ENCODE peak calls at places on chromosome 5, in nine cellular contexts. E is heart left ventricle, I is IMR-90, H is transverse colon, Q is A549, P is spleen, V is body of pancreas, W is uterus, D is ovary. J is an unnamed sample.

GRCh38 chr5:57595530-57596098 is 113.0 kb upstream of the ACTBL2 start:
- DNase-seq in E (no peak), I (no peak), H (no peak), Q (no peak), P (no peak), V (no peak), W (no peak), D (no peak), J (no peak)

GRCh38 chr5:37786855-37787254 is 53.0 kb downstream of the GDNF start:
- DNase-seq in E (no peak), I (peak; percentile 85), H (no peak), Q (peak; percentile 24), P (no peak), V (no peak), W (no peak), D (no peak), J (no peak)

GRCh38 chr5:131252824-131253171 is 11.1 kb upstream of the CDC42SE2 start:
- DNase-seq in E (peak; percentile 42), I (no peak), H (peak; percentile 80), Q (no peak), P (peak; percentile 93), V (no peak), W (no peak), D (no peak), J (no peak)

GRCh38 chr5:98865690-98866089 is 63.1 kb downstream of the CHD1 start:
- DNase-seq in E (no peak), I (no peak), H (no peak), Q (no peak), P (no peak), V (no peak), W (no peak), D (no peak), J (no peak)

GRCh38 chr5:143052967-143053682 is 282.9 kb downstream of the ARHGAP26 start:
- DNase-seq in E (no peak), I (no peak), H (no peak), Q (no peak), P (no peak), V (no peak), W (no peak), D (no peak), J (no peak)

GRCh38 chr5:143554194-143554717 is 150.8 kb upstream of the NR3C1 start:
- DNase-seq in E (no peak), I (peak; percentile 99), H (no peak), Q (peak; percentile 74), P (no peak), V (no peak), W (no peak), D (no peak), J (no peak)

GRCh38 chr5:141269195-141269594 is 24.0 kb downstream of the PCDHB15 start:
- DNase-seq in E (no peak), I (no peak), H (no peak), Q (no peak), P (no peak), V (no peak), W (no peak), D (no peak), J (no peak)

GRCh38 chr5:110258460-110258859 is 468.0 kb downstream of the TMEM232 start:
- DNase-seq in E (no peak), I (no peak), H (no peak), Q (no peak), P (no peak), V (no peak), W (no peak), D (no peak), J (no peak)

GRCh38 chr5:153358315-153358976 is 132.0 kb upstream of the GRIA1 start:
- DNase-seq in E (no peak), I (no peak), H (no peak), Q (no peak), P (no peak), V (no peak), W (no peak), D (no peak), J (no peak)

GRCh38 chr5:1085391-1085790 is 26.5 kb downstream of the SLC12A7 start:
- DNase-seq in E (no peak), I (no peak), H (no peak), Q (no peak), P (no peak), V (no peak), W (no peak), D (no peak), J (no peak)

GRCh38 chr5:138543730-138544104 is 681 bp upstream of the ETF1 start:
- DNase-seq in E (no peak), I (no peak), H (no peak), Q (no peak), P (no peak), V (no peak), W (no peak), D (no peak), J (no peak)
- H3K27ac ChIP-seq in E (peak overlapping the region; percentile 99), I (peak overlapping the region; percentile 92), H (peak overlapping the region; percentile 99), Q (peak overlapping the region; percentile 98), P (peak overlapping the region; percentile 99), V (peak overlapping the region; percentile 95), W (peak overlapping the region; percentile 99), D (peak overlapping the region; percentile 92), J (peak overlapping the region; percentile 99)

GRCh38 chr5:75706775-75707174 is 10.5 kb downstream of the POC5 start:
- DNase-seq in E (no peak), I (no peak), H (no peak), Q (no peak), P (no peak), V (no peak), W (no peak), D (no peak), J (no peak)
- TF ChIP-seq POLR2A in E (no peak), I (no peak), H (no peak), Q (no peak), P (no peak), V (no peak), W (no peak), D (no peak), J (no peak)

GRCh38 chr5:139155333-139155732 is 42.8 kb downstream of the SIL1 start:
- DNase-seq in E (no peak), I (no peak), H (no peak), Q (no peak), P (no peak), V (no peak), W (no peak), D (no peak), J (no peak)

GRCh38 chr5:139157556-139157955 is 40.6 kb downstream of the SIL1 start:
- DNase-seq in E (no peak), I (no peak), H (no peak), Q (no peak), P (no peak), V (no peak), W (no peak), D (no peak), J (no peak)

GRCh38 chr5:139162448-139162847 is 35.7 kb downstream of the SIL1 start:
- DNase-seq in E (no peak), I (no peak), H (no peak), Q (no peak), P (no peak), V (no peak), W (no peak), D (no peak), J (no peak)

GRCh38 chr5:139151902-139152301 is 46.3 kb downstream of the SIL1 start:
- DNase-seq in E (no peak), I (no peak), H (no peak), Q (no peak), P (no peak), V (no peak), W (no peak), D (no peak), J (no peak)

DNA sequence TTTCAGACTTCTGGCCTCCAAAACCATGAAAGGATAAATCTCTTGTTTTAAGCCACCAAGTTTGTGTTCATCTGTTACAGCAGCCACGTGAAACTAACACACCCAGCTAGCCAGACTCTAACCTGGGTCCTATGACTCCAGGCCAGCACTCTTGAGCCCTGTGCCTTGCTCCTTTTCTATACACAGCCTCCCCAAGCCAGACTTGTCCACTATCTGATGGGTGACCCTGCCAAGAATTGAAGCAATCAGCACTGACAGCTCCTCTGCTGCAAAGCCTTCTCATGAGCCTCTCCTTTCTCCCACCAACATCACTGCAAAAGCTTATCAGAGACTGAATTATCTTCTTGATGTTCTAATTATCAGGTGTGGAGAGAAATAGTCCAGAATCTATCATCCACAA is 41.4 kb downstream of the SIL1 start:
- DNase-seq in E (no peak), I (no peak), H (no peak), Q (no peak), P (no peak), V (no peak), W (no peak), D (no peak), J (no peak)
- H3K27ac ChIP-seq in E (no peak overlapping the region), I (no peak overlapping the region), H (no peak overlapping the region), Q (no peak overlapping the region), P (no peak overlapping the region), V (no peak overlapping the region), W (no peak overlapping the region), D (no peak overlapping the region), J (no peak overlapping the region)

GRCh38 chr5:137890850-137891249 is 1.6 kb downstream of the PKD2L2 start:
- DNase-seq in E (no peak), I (no peak), H (no peak), Q (no peak), P (no peak), V (no peak), W (no peak), D (no peak), J (no peak)

GRCh38 chr5:137891849-137892248 is 2.6 kb downstream of the PKD2L2 start:
- DNase-seq in E (no peak), I (no peak), H (no peak), Q (no peak), P (no peak), V (no peak), W (no peak), D (no peak), J (no peak)

GRCh38 chr5:137888489-137888874 is 775 bp upstream of the PKD2L2 start:
- DNase-seq in E (no peak), I (no peak), H (no peak), Q (no peak), P (no peak), V (no peak), W (no peak), D (no peak), J (no peak)

GRCh38 chr5:137887831-137888230 is 1.4 kb upstream of the PKD2L2 start:
- DNase-seq in E (no peak), I (no peak), H (no peak), Q (no peak), P (no peak), V (no peak), W (no peak), D (no peak), J (no peak)

DNA sequence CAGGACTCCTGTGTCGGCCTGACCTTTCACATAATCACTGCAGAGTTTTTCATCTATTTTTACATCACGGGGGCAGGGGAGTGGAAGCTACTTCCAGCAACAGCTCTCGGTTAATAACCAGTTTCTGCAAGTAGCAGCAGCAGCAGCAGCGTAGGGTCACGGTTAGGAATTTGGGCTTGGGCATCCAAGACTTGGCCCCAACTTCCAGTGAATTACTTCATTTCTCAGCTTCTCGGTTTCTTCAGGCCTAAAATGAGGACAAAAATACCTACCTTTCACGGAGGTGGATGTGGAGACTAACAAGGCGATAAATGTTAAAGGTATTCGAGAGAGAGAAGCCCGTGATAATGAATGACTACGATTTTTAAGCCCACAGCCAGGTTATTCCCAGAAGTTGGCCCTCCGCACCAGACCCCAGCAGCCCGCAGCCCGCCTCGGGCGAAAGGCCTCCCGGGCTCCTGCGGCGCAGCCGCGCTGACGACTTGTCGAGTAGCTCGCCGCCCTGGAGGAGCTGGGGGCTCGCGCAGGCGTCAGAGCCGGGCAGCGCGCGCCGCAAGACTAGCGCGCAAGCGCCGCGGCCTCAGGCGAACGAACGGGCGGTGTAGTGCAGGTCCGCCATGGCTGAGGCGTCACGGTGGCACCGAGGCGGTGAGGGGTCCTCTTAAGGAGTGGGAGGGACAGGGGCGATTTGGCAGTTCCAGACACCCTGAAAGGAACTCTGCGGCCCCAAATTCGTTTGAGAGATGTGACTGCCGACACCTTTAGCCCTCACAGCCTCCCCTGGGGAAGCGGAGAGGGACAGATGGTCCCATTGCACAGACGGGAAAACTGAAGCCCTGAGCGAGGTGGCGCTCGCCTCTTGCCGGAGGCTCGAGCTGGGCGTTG is at the start of gene PKD2L2:
- DNase-seq in E (peak; percentile 88), I (peak; percentile 64), H (peak; percentile 75), Q (peak; percentile 82), P (peak; percentile 97), V (peak; percentile 76), W (peak; percentile 84), D (peak; percentile 85), J (peak; percentile 49)
- TF ChIP-seq POLR2A in E (peak; percentile 78), I (no peak), H (peak; percentile 61), Q (peak; percentile 61), P (no peak), V (peak; percentile 82), W (peak; percentile 31), D (peak; percentile 39), J (no peak)